ENCODE peak calls at places on chromosomes 2 and 18, in seven cellular contexts. H is tibial artery, T is dorsolateral prefrontal cortex, F is CD14-positive monocyte, R is nephron progenitor cell, O is neural crest cell, P is AG09319. N is an unnamed sample.

GRCh38 chr2:226977775-226978190 is 141.9 kb downstream of the RHBDD1 start:
- DNase-seq in H (no peak), T (no peak), F (no peak), R (no peak), O (no peak), P (no peak), N (no peak)

GRCh38 chr2:165390875-165391274 is 78.6 kb upstream of the CSRNP3 start:
- DNase-seq in H (no peak), T (no peak), F (no peak), R (no peak), O (no peak), P (no peak), N (no peak)

GRCh38 chr2:223949241-223949640 is 4.1 kb upstream of the WDFY1 start:
- DNase-seq in H (no peak), T (no peak), F (no peak), R (no peak), O (no peak), P (no peak), N (no peak)

GRCh38 chr2:177187631-177188312 is 24.8 kb upstream of the HNRNPA3 start:
- DNase-seq in H (peak; percentile 26), T (no peak), F (no peak), R (peak; percentile 39), O (no peak), P (peak; percentile 35), N (no peak)

GRCh38 chr18:63073481-63073880 is 246.1 kb downstream of the BCL2 start:
- DNase-seq in H (no peak), T (no peak), F (no peak), R (no peak), O (no peak), P (no peak), N (no peak)

GRCh38 chr2:134774074-134774742 is 55.4 kb upstream of the TMEM163 start:
- DNase-seq in H (no peak), T (no peak), F (no peak), R (no peak), O (no peak), P (no peak), N (no peak)

GRCh38 chr18:78741381-78742340 is 238.0 kb upstream of the SALL3 start:
- DNase-seq in H (no peak), T (no peak), F (no peak), R (no peak), O (no peak), P (no peak), N (no peak)

GRCh38 chr2:148720501-148720998 is 76.0 kb downstream of the EPC2 start:
- DNase-seq in H (peak; percentile 24), T (peak; percentile 30), F (no peak), R (no peak), O (no peak), P (no peak), N (peak; percentile 62)

GRCh38 chr2:188199716-188200128 is 92.0 kb upstream of the GULP1 start:
- DNase-seq in H (no peak), T (no peak), F (no peak), R (no peak), O (no peak), P (no peak), N (no peak)

GRCh38 chr2:219441451-219442205 is 7.0 kb downstream of the SPEG start:
- DNase-seq in H (no peak), T (no peak), F (no peak), R (peak; percentile 85), O (no peak), P (no peak), N (no peak)

GRCh38 chr2:18824317-18824716 is 234.9 kb upstream of the NT5C1B start:
- DNase-seq in H (no peak), T (no peak), F (no peak), R (peak; percentile 32), O (no peak), P (no peak), N (no peak)

GRCh38 chr18:47149457-47150028 is 757 bp downstream of the HDHD2 start:
- DNase-seq in H (no peak), T (no peak), F (no peak), R (peak; percentile 6), O (peak; percentile 3), P (no peak), N (no peak)

GRCh38 chr2:151907933-151908882 is 80.0 kb upstream of the ARL5A start:
- DNase-seq in H (no peak), T (no peak), F (no peak), R (no peak), O (no peak), P (no peak), N (no peak)

GRCh38 chr2:157497603-157498314 is 53.9 kb upstream of the CYTIP start:
- DNase-seq in H (no peak), T (no peak), F (no peak), R (peak; percentile 10), O (no peak), P (peak; percentile 4), N (no peak)

GRCh38 chr2:72712977-72713376 is 112.9 kb downstream of the EXOC6B start:
- DNase-seq in H (no peak), T (no peak), F (no peak), R (no peak), O (no peak), P (no peak), N (no peak)

GRCh38 chr2:170991398-170992185 is 62.5 kb downstream of the GORASP2 start:
- DNase-seq in H (no peak), T (no peak), F (no peak), R (no peak), O (no peak), P (no peak), N (no peak)

GRCh38 chr2:237319086-237319820 is 94.7 kb downstream of the COL6A3 start:
- DNase-seq in H (no peak), T (no peak), F (no peak), R (no peak), O (no peak), P (no peak), N (peak; percentile 51)

GRCh38 chr2:13652531-13653313 is 936.0 kb downstream of the TRIB2 start:
- DNase-seq in H (no peak), T (no peak), F (no peak), R (no peak), O (no peak), P (no peak), N (no peak)

GRCh38 chr2:24652265-24653232 is 140.6 kb downstream of the PTRHD1 start:
- DNase-seq in H (no peak), T (no peak), F (no peak), R (no peak), O (no peak), P (no peak), N (no peak)

GRCh38 chr2:155310589-155310988 is 612.1 kb downstream of the KCNJ3 start:
- DNase-seq in H (no peak), T (no peak), F (no peak), R (no peak), O (no peak), P (no peak), N (no peak)
- TF ChIP-seq CTCF in H (peak; percentile 41), T (peak; percentile 79), F (peak; percentile 35), R (peak; percentile 68), O (peak; percentile 81), P (no peak), N (peak; percentile 87)

GRCh38 chr2:96354492-96354891 is 18.9 kb downstream of the NCAPH start:
- DNase-seq in H (no peak), T (no peak), F (no peak), R (no peak), O (no peak), P (no peak), N (no peak)

GRCh38 chr2:96356889-96357288 is 21.3 kb downstream of the NCAPH start:
- DNase-seq in H (no peak), T (no peak), F (no peak), R (no peak), O (no peak), P (no peak), N (no peak)

GRCh38 chr2:96361751-96362150 is 26.2 kb downstream of the NCAPH start:
- DNase-seq in H (no peak), T (no peak), F (no peak), R (no peak), O (no peak), P (no peak), N (no peak)

GRCh38 chr2:96359866-96360265 is 24.3 kb downstream of the NCAPH start:
- DNase-seq in H (no peak), T (no peak), F (no peak), R (no peak), O (no peak), P (no peak), N (no peak)

GRCh38 chr2:96359310-96359709 is 23.7 kb downstream of the NCAPH start:
- DNase-seq in H (no peak), T (peak; percentile 81), F (no peak), R (no peak), O (no peak), P (no peak), N (no peak)
- TF ChIP-seq CTCF in H (no peak), T (peak; percentile 61), F (no peak), R (no peak), O (no peak), P (no peak), N (peak; percentile 25)

DNA sequence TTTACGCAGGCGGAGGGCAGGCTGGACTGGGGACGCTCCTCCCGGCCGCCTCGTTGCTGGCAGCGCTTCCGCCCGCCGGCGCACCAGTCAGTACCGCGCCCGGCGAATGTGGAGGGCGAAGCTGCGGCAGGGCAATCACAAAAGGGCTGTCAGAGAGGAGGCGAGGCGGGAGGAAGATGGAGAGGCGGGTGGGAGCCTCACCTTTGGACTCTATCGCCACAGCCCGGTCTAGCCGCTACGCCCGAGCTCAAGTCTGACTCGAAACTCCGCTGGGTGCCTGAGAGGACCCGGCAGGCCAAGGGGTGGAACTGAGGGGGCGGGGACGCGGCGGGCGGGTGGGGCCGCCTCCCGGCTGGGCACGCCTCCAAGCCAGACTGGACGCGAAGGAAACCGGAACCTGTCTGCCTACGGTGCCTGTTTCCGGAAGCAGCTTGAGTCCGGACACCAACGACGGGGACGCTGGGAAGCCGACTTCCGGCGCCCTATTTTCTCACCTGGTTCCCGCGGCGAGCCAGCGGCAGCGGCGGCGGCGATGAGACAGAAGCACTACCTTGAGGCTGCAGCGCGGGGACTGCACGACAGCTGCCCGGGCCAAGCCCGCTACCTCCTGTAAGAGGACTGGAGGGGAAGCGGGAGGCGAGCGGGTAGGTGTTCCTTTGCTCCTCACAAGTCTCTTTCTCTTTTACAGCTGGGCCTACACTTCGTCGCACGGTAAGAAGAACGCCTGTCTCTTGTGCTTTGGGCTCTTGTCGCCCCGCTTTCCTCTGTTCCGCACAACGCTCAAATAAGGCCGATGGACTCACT is at the start of gene RMP24:
- DNase-seq in H (peak; percentile 91), T (peak; percentile 93), F (peak; percentile 92), R (peak; percentile 91), O (peak; percentile 88), P (peak; percentile 92), N (peak; percentile 96)
- TF ChIP-seq CTCF in H (no peak), T (peak; percentile 26), F (no peak), R (no peak), O (no peak), P (no peak), N (no peak)

GRCh38 chr2:163888591-163888990 is 152.8 kb upstream of the FIGN start:
- DNase-seq in H (no peak), T (no peak), F (no peak), R (no peak), O (no peak), P (no peak), N (no peak)

GRCh38 chr2:163884416-163884815 is 148.6 kb upstream of the FIGN start:
- DNase-seq in H (no peak), T (no peak), F (no peak), R (no peak), O (no peak), P (no peak), N (no peak)

DNA sequence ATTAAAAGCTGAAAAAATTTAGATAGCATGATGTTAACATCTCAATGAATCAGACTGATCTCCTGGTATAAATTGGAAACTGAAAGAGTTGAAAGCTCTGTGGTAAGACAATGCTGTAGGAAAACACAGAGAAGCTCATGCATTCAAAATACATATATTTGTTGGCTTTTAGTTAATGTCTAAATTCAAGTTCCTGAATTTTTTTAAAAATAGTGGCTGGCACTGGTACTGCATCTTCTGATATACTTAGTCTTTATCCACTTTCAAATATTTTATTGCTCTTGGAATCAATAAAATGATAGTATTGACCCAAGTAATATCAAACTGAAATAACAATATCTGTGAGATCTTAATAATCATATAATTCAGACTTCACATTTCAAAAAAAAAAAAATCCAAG is 151.4 kb upstream of the FIGN start:
- DNase-seq in H (no peak), T (no peak), F (no peak), R (no peak), O (no peak), P (no peak), N (no peak)
- TF ChIP-seq CTCF in H (peak; percentile 16), T (no peak), F (no peak), R (peak; percentile 22), O (peak; percentile 61), P (no peak), N (peak; percentile 73)